ENCODE peak calls at places on chromosomes 13 and 19, in four cellular contexts. F is Caco-2, S is left ventricle myocardium superior, A is RPMI7951. B is an unnamed sample.

GRCh38 chr19:29876414-29876813 is 64.6 kb downstream of the CCNE1 start:
- DNase-seq in F (no peak), S (no peak), A (no peak), B (peak)

GRCh38 chr13:100533588-100534041 is 55.0 kb downstream of the GGACT start:
- DNase-seq in F (no peak), S (no peak), A (no peak), B (no peak)

GRCh38 chr13:113647351-113648217 is 10.4 kb downstream of the ATP4B start:
- DNase-seq in A (peak), S (peak), F (no peak), B (peak)

GRCh38 chr19:50313812-50314536 is 15.2 kb downstream of the KCNC3 start:
- DNase-seq in A (no peak), F (peak), S (no peak), B (no peak)

GRCh38 chr19:6564393-6564792 is 26.6 kb downstream of the CD70 start:
- DNase-seq in F (no peak), S (no peak), A (peak), B (no peak)

GRCh38 chr19:10514211-10515145 is 2.8 kb downstream of the S1PR5 start:
- DNase-seq in F (no peak), A (no peak), S (no peak), B (no peak)

GRCh38 chr19:29526730-29527499 is 1.1 kb downstream of the VSTM2B start:
- DNase-seq in F (no peak), S (no peak), A (no peak), B (peak)

GRCh38 chr13:20301391-20302071 is 69.4 kb upstream of the GJB6 start:
- DNase-seq in A (no peak), S (peak), F (no peak), B (no peak)

GRCh38 chr19:8363803-8364771 is at the start of gene ANGPTL4:
- DNase-seq in S (peak), F (peak), A (peak), B (peak)

GRCh38 chr19:44848036-44848804 is 2.1 kb downstream of the NECTIN2 start:
- DNase-seq in S (no peak), F (no peak), A (peak), B (no peak)

GRCh38 chr19:39738809-39739208 is 980 bp upstream of the CLC start:
- DNase-seq in A (no peak), S (no peak), F (no peak), B (no peak)

GRCh38 chr13:107138468-107138867 is 570.5 kb upstream of the ARGLU1 start:
- DNase-seq in S (no peak), F (peak), A (no peak), B (no peak)

GRCh38 chr13:80224468-80224867 is 116.5 kb downstream of the SPRY2 start:
- DNase-seq in S (no peak), F (no peak), A (no peak), B (no peak)

GRCh38 chr13:60572003-60572792 is 175.2 kb downstream of the TDRD3 start:
- DNase-seq in S (no peak), F (no peak), A (peak), B (no peak)

GRCh38 chr13:68046900-68047299 is 816.8 kb upstream of the PCDH9 start:
- DNase-seq in S (no peak), A (no peak), F (no peak), B (no peak)

GRCh38 chr19:49071860-49072547 is 495 bp downstream of the KCNA7 start:
- DNase-seq in S (no peak), A (no peak), F (peak), B (no peak)

GRCh38 chr19:8576273-8576993 is 809 bp downstream of the MYO1F start:
- DNase-seq in F (no peak), S (no peak), A (no peak), B (no peak)

GRCh38 chr13:37640499-37640898 is 41.9 kb upstream of the POSTN start:
- DNase-seq in S (no peak), A (peak), F (peak), B (no peak)

GRCh38 chr19:17766543-17767131 is 15.4 kb downstream of the FCHO1 start:
- DNase-seq in S (peak), A (peak), F (peak), B (peak)

GRCh38 chr13:45492538-45492937 is 27.8 kb downstream of the COG3 start:
- DNase-seq in F (no peak), S (no peak), A (peak), B (no peak)